ENCODE peak calls at places on chromosomes 7 and 10, in eight cellular contexts. One of them, this sample, is unnamed.

GRCh38 chr10:62264702-62265436 is 3.8 kb downstream of the RTKN2 start:
- DNase-seq in activated CD8-positive, alpha-beta memory T cell treated with anti-CD3 and anti-CD28 coated beads for 24 hours: no peak
- DNase-seq in activated CD4-positive, alpha-beta memory T cell treated with anti-CD3 and anti-CD28 coated beads, Interleukin-2, amount 10 ng/mL, durations not matched to agents 7 days and 5 days: no peak
- DNase-seq in SW 1271: peak; percentile 87
- DNase-seq in fibroblast of the conjunctiva: peak; percentile 85
- DNase-seq in neural progenitor cell: peak; percentile 73
- DNase-seq in RWPE2: no peak
- DNase-seq in stimulated activated CD8-positive, alpha-beta memory T cell treated with anti-CD3 and anti-CD28 coated beads, Interleukin-2, amount 100 ng/mL, for 1 hour: no peak
- DNase-seq in this sample: no peak

GRCh38 chr7:5396542-5396941 is 27.1 kb downstream of the TNRC18 start:
- DNase-seq in activated CD8-positive, alpha-beta memory T cell treated with anti-CD3 and anti-CD28 coated beads for 24 hours: peak; percentile 82
- DNase-seq in activated CD4-positive, alpha-beta memory T cell treated with anti-CD3 and anti-CD28 coated beads, Interleukin-2, amount 10 ng/mL, durations not matched to agents 7 days and 5 days: peak; percentile 76
- DNase-seq in SW 1271: peak; percentile 74
- DNase-seq in fibroblast of the conjunctiva: no peak
- DNase-seq in neural progenitor cell: no peak
- DNase-seq in RWPE2: no peak
- DNase-seq in stimulated activated CD8-positive, alpha-beta memory T cell treated with anti-CD3 and anti-CD28 coated beads, Interleukin-2, amount 100 ng/mL, for 1 hour: peak; percentile 44
- DNase-seq in this sample: no peak

GRCh38 chr7:127904706-127905056 is 126.6 kb downstream of the LRRC4 start:
- DNase-seq in activated CD8-positive, alpha-beta memory T cell treated with anti-CD3 and anti-CD28 coated beads for 24 hours: no peak
- DNase-seq in activated CD4-positive, alpha-beta memory T cell treated with anti-CD3 and anti-CD28 coated beads, Interleukin-2, amount 10 ng/mL, durations not matched to agents 7 days and 5 days: no peak
- DNase-seq in SW 1271: no peak
- DNase-seq in fibroblast of the conjunctiva: no peak
- DNase-seq in neural progenitor cell: no peak
- DNase-seq in RWPE2: no peak
- DNase-seq in stimulated activated CD8-positive, alpha-beta memory T cell treated with anti-CD3 and anti-CD28 coated beads, Interleukin-2, amount 100 ng/mL, for 1 hour: no peak
- DNase-seq in this sample: no peak

GRCh38 chr7:372939-373791 is 83.2 kb downstream of the FOXL3 start:
- DNase-seq in activated CD8-positive, alpha-beta memory T cell treated with anti-CD3 and anti-CD28 coated beads for 24 hours: no peak
- DNase-seq in activated CD4-positive, alpha-beta memory T cell treated with anti-CD3 and anti-CD28 coated beads, Interleukin-2, amount 10 ng/mL, durations not matched to agents 7 days and 5 days: no peak
- DNase-seq in SW 1271: no peak
- DNase-seq in fibroblast of the conjunctiva: no peak
- DNase-seq in neural progenitor cell: peak; percentile 62
- DNase-seq in RWPE2: peak; percentile 44
- DNase-seq in stimulated activated CD8-positive, alpha-beta memory T cell treated with anti-CD3 and anti-CD28 coated beads, Interleukin-2, amount 100 ng/mL, for 1 hour: no peak
- DNase-seq in this sample: no peak

GRCh38 chr10:60148266-60148840 is 241.3 kb downstream of the ANK3 start:
- DNase-seq in activated CD8-positive, alpha-beta memory T cell treated with anti-CD3 and anti-CD28 coated beads for 24 hours: no peak
- DNase-seq in activated CD4-positive, alpha-beta memory T cell treated with anti-CD3 and anti-CD28 coated beads, Interleukin-2, amount 10 ng/mL, durations not matched to agents 7 days and 5 days: no peak
- DNase-seq in SW 1271: no peak
- DNase-seq in fibroblast of the conjunctiva: peak; percentile 76
- DNase-seq in neural progenitor cell: no peak
- DNase-seq in RWPE2: no peak
- DNase-seq in stimulated activated CD8-positive, alpha-beta memory T cell treated with anti-CD3 and anti-CD28 coated beads, Interleukin-2, amount 100 ng/mL, for 1 hour: no peak
- DNase-seq in this sample: no peak

GRCh38 chr10:106897631-106898161 is 266.8 kb downstream of the SORCS1 start:
- DNase-seq in activated CD8-positive, alpha-beta memory T cell treated with anti-CD3 and anti-CD28 coated beads for 24 hours: no peak
- DNase-seq in activated CD4-positive, alpha-beta memory T cell treated with anti-CD3 and anti-CD28 coated beads, Interleukin-2, amount 10 ng/mL, durations not matched to agents 7 days and 5 days: no peak
- DNase-seq in SW 1271: no peak
- DNase-seq in fibroblast of the conjunctiva: no peak
- DNase-seq in neural progenitor cell: no peak
- DNase-seq in RWPE2: no peak
- DNase-seq in stimulated activated CD8-positive, alpha-beta memory T cell treated with anti-CD3 and anti-CD28 coated beads, Interleukin-2, amount 100 ng/mL, for 1 hour: no peak
- DNase-seq in this sample: no peak

GRCh38 chr7:132876576-132876975 is 205.3 kb downstream of the CHCHD3 start:
- DNase-seq in activated CD8-positive, alpha-beta memory T cell treated with anti-CD3 and anti-CD28 coated beads for 24 hours: no peak
- DNase-seq in activated CD4-positive, alpha-beta memory T cell treated with anti-CD3 and anti-CD28 coated beads, Interleukin-2, amount 10 ng/mL, durations not matched to agents 7 days and 5 days: no peak
- DNase-seq in SW 1271: no peak
- DNase-seq in fibroblast of the conjunctiva: no peak
- DNase-seq in neural progenitor cell: no peak
- DNase-seq in RWPE2: no peak
- DNase-seq in stimulated activated CD8-positive, alpha-beta memory T cell treated with anti-CD3 and anti-CD28 coated beads, Interleukin-2, amount 100 ng/mL, for 1 hour: no peak
- DNase-seq in this sample: no peak

GRCh38 chr10:114504769-114505579 is 100.7 kb upstream of the AFAP1L2 start:
- DNase-seq in activated CD8-positive, alpha-beta memory T cell treated with anti-CD3 and anti-CD28 coated beads for 24 hours: no peak
- DNase-seq in activated CD4-positive, alpha-beta memory T cell treated with anti-CD3 and anti-CD28 coated beads, Interleukin-2, amount 10 ng/mL, durations not matched to agents 7 days and 5 days: no peak
- DNase-seq in SW 1271: no peak
- DNase-seq in fibroblast of the conjunctiva: peak; percentile 95
- DNase-seq in neural progenitor cell: no peak
- DNase-seq in RWPE2: no peak
- DNase-seq in stimulated activated CD8-positive, alpha-beta memory T cell treated with anti-CD3 and anti-CD28 coated beads, Interleukin-2, amount 100 ng/mL, for 1 hour: no peak
- DNase-seq in this sample: no peak

GRCh38 chr7:22140597-22140996 is 194.9 kb upstream of the CDCA7L start:
- DNase-seq in activated CD8-positive, alpha-beta memory T cell treated with anti-CD3 and anti-CD28 coated beads for 24 hours: no peak
- DNase-seq in activated CD4-positive, alpha-beta memory T cell treated with anti-CD3 and anti-CD28 coated beads, Interleukin-2, amount 10 ng/mL, durations not matched to agents 7 days and 5 days: no peak
- DNase-seq in SW 1271: no peak
- DNase-seq in fibroblast of the conjunctiva: no peak
- DNase-seq in neural progenitor cell: peak; percentile 67
- DNase-seq in RWPE2: no peak
- DNase-seq in stimulated activated CD8-positive, alpha-beta memory T cell treated with anti-CD3 and anti-CD28 coated beads, Interleukin-2, amount 100 ng/mL, for 1 hour: no peak
- DNase-seq in this sample: no peak

GRCh38 chr10:127984944-127985343 is 78.0 kb downstream of the PTPRE start:
- DNase-seq in activated CD8-positive, alpha-beta memory T cell treated with anti-CD3 and anti-CD28 coated beads for 24 hours: no peak
- DNase-seq in activated CD4-positive, alpha-beta memory T cell treated with anti-CD3 and anti-CD28 coated beads, Interleukin-2, amount 10 ng/mL, durations not matched to agents 7 days and 5 days: no peak
- DNase-seq in SW 1271: no peak
- DNase-seq in fibroblast of the conjunctiva: no peak
- DNase-seq in neural progenitor cell: no peak
- DNase-seq in RWPE2: no peak
- DNase-seq in stimulated activated CD8-positive, alpha-beta memory T cell treated with anti-CD3 and anti-CD28 coated beads, Interleukin-2, amount 100 ng/mL, for 1 hour: no peak
- DNase-seq in this sample: no peak

GRCh38 chr10:131128731-131129130 is 182.8 kb downstream of the TCERG1L start:
- DNase-seq in activated CD8-positive, alpha-beta memory T cell treated with anti-CD3 and anti-CD28 coated beads for 24 hours: no peak
- DNase-seq in activated CD4-positive, alpha-beta memory T cell treated with anti-CD3 and anti-CD28 coated beads, Interleukin-2, amount 10 ng/mL, durations not matched to agents 7 days and 5 days: no peak
- DNase-seq in SW 1271: no peak
- DNase-seq in fibroblast of the conjunctiva: no peak
- DNase-seq in neural progenitor cell: no peak
- DNase-seq in RWPE2: no peak
- DNase-seq in stimulated activated CD8-positive, alpha-beta memory T cell treated with anti-CD3 and anti-CD28 coated beads, Interleukin-2, amount 100 ng/mL, for 1 hour: no peak
- DNase-seq in this sample: no peak

GRCh38 chr10:48804740-48805182 is 120.1 kb downstream of the WDFY4 start:
- DNase-seq in activated CD8-positive, alpha-beta memory T cell treated with anti-CD3 and anti-CD28 coated beads for 24 hours: no peak
- DNase-seq in activated CD4-positive, alpha-beta memory T cell treated with anti-CD3 and anti-CD28 coated beads, Interleukin-2, amount 10 ng/mL, durations not matched to agents 7 days and 5 days: no peak
- DNase-seq in SW 1271: no peak
- DNase-seq in fibroblast of the conjunctiva: no peak
- DNase-seq in neural progenitor cell: no peak
- DNase-seq in RWPE2: no peak
- DNase-seq in stimulated activated CD8-positive, alpha-beta memory T cell treated with anti-CD3 and anti-CD28 coated beads, Interleukin-2, amount 100 ng/mL, for 1 hour: no peak
- DNase-seq in this sample: no peak

GRCh38 chr10:99695761-99696160 is 36.2 kb downstream of the COX15 start:
- DNase-seq in activated CD8-positive, alpha-beta memory T cell treated with anti-CD3 and anti-CD28 coated beads for 24 hours: no peak
- DNase-seq in activated CD4-positive, alpha-beta memory T cell treated with anti-CD3 and anti-CD28 coated beads, Interleukin-2, amount 10 ng/mL, durations not matched to agents 7 days and 5 days: no peak
- DNase-seq in SW 1271: no peak
- DNase-seq in fibroblast of the conjunctiva: no peak
- DNase-seq in neural progenitor cell: no peak
- DNase-seq in RWPE2: no peak
- DNase-seq in stimulated activated CD8-positive, alpha-beta memory T cell treated with anti-CD3 and anti-CD28 coated beads, Interleukin-2, amount 100 ng/mL, for 1 hour: no peak
- DNase-seq in this sample: no peak

GRCh38 chr7:132499065-132499464 is 77.2 kb downstream of the PLXNA4 start:
- DNase-seq in activated CD8-positive, alpha-beta memory T cell treated with anti-CD3 and anti-CD28 coated beads for 24 hours: no peak
- DNase-seq in activated CD4-positive, alpha-beta memory T cell treated with anti-CD3 and anti-CD28 coated beads, Interleukin-2, amount 10 ng/mL, durations not matched to agents 7 days and 5 days: no peak
- DNase-seq in SW 1271: no peak
- DNase-seq in fibroblast of the conjunctiva: no peak
- DNase-seq in neural progenitor cell: no peak
- DNase-seq in RWPE2: no peak
- DNase-seq in stimulated activated CD8-positive, alpha-beta memory T cell treated with anti-CD3 and anti-CD28 coated beads, Interleukin-2, amount 100 ng/mL, for 1 hour: no peak
- DNase-seq in this sample: no peak

This sample was measured in coronary artery.